ENCODE peak calls at places on chromosome 12, in seven cellular contexts. L, X, B, W, Z, Q and H are unnamed samples.

GRCh38 chr12:88726806-88727722 is 146.8 kb upstream of the KITLG start:
- DNase-seq in Z (no peak), W (peak), B (no peak), Q (no peak), X (no peak), L (no peak), H (peak)

GRCh38 chr12:81381951-81382350 is 304.1 kb downstream of the ACSS3 start:
- DNase-seq in Q (no peak), W (no peak), L (no peak), Z (no peak), B (no peak), X (no peak), H (no peak)

GRCh38 chr12:127726928-127727327 is 540.0 kb upstream of the TMEM132C start:
- DNase-seq in L (no peak), W (no peak), Q (no peak), B (no peak), X (no peak), Z (no peak), H (no peak)

GRCh38 chr12:82583756-82584155 is 103.0 kb upstream of the TMTC2 start:
- DNase-seq in W (no peak), Q (no peak), Z (no peak), B (no peak), L (no peak), X (no peak), H (no peak)

GRCh38 chr12:122909442-122910288 is 13.7 kb upstream of the VPS37B start:
- DNase-seq in W (no peak), Q (no peak), B (no peak), L (no peak), X (no peak), Z (no peak), H (peak)

GRCh38 chr12:53696655-53697321 is 20.9 kb upstream of the ATP5MC2 start:
- DNase-seq in W (no peak), X (no peak), Q (no peak), B (no peak), L (no peak), Z (no peak), H (no peak)

GRCh38 chr12:92570056-92570753 is 132.6 kb upstream of the PLEKHG7 start:
- DNase-seq in L (peak), Q (no peak), W (peak), X (peak), Z (peak), B (no peak), H (peak)

GRCh38 chr12:19120795-19121194 is 8.7 kb upstream of the PLEKHA5 start:
- DNase-seq in L (no peak), X (no peak), W (no peak), B (no peak), Q (no peak), Z (no peak), H (peak)

GRCh38 chr12:104473374-104473983 is 16.7 kb downstream of the CHST11 start:
- DNase-seq in L (no peak), W (no peak), Q (no peak), B (no peak), Z (no peak), X (no peak), H (no peak)

GRCh38 chr12:107243316-107243715 is 150.0 kb upstream of the CRY1 start:
- DNase-seq in Q (no peak), Z (no peak), L (no peak), W (no peak), X (no peak), B (no peak), H (no peak)

GRCh38 chr12:27619308-27619707 is 76.9 kb upstream of the REP15 start:
- DNase-seq in W (peak), X (peak), B (no peak), L (peak), Q (no peak), Z (no peak), H (peak)

GRCh38 chr12:115204957-115205754 is 521.2 kb upstream of the TBX3 start:
- DNase-seq in W (peak), B (no peak), L (peak), Q (no peak), X (peak), Z (no peak), H (peak)

GRCh38 chr12:112798019-112798760 is 6.6 kb downstream of the RPH3A start:
- DNase-seq in B (no peak), X (no peak), W (no peak), Z (no peak), L (no peak), Q (no peak), H (no peak)

GRCh38 chr12:92199846-92200576 is 54.4 kb upstream of the BTG1 start:
- DNase-seq in W (peak), Z (no peak), X (no peak), L (peak), B (no peak), Q (no peak), H (peak)

GRCh38 chr12:123512838-123513665 is 20.5 kb downstream of the RILPL1 start:
- DNase-seq in W (no peak), Q (peak), X (no peak), L (no peak), Z (no peak), B (no peak), H (no peak)

GRCh38 chr12:130715996-130716917 is at the start of gene RIMBP2:
- DNase-seq in L (peak), X (peak), W (no peak), B (no peak), Q (no peak), Z (peak), H (peak)

GRCh38 chr12:1911598-1912575 is 6.6 kb downstream of the CACNA2D4 start:
- DNase-seq in W (no peak), Q (no peak), Z (peak), L (no peak), B (peak), X (no peak), H (no peak)

GRCh38 chr12:54051081-54051912 is 2.3 kb upstream of the HOXC4 start:
- DNase-seq in X (no peak), W (no peak), L (no peak), Z (no peak), B (no peak), Q (no peak), H (no peak)

GRCh38 chr12:93061414-93062099 is 132.5 kb upstream of the EEA1 start:
- DNase-seq in W (no peak), L (no peak), B (no peak), Q (no peak), Z (no peak), X (no peak), H (peak)

GRCh38 chr12:59383426-59383822 is 212.4 kb upstream of the SLC16A7 start:
- DNase-seq in Q (no peak), B (no peak), L (peak), X (no peak), Z (no peak), W (no peak), H (peak)

GRCh38 chr12:57215668-57216013 is 953 bp upstream of the NXPH4 start:
- DNase-seq in W (no peak), B (no peak), X (no peak), Q (no peak), Z (no peak), L (no peak), H (no peak)
- H3K4me3 ChIP-seq in W (no peak), B (no peak), X (peak), Q (no peak), Z (peak), L (no peak), H (no peak)

DNA sequence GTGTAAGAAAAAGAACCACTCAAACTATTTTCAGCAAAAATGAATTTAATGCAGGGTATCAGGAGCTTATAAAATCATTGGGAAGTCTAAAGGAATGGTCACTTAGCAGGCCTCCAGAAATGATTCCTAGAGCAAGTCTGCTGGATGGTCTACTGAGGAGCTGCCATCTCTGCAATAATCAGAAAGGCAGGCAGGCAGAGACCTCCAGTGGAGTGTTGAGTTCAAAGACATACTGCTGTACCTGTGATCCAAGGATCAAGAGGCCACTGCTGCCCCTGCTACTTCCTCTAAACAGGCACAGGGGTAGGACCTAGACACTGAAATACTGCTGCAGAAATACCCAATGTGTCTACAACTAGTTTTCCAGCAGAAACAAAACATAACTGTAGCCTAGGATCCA is 14.5 kb upstream of the KICS2 start:
- DNase-seq in Q (no peak), B (no peak), Z (no peak), X (peak), L (peak), W (peak), H (peak)
- TF ChIP-seq CTCF in Q (no peak), B (no peak), Z (no peak), X (no peak), L (peak), W (peak), H (peak)

DNA sequence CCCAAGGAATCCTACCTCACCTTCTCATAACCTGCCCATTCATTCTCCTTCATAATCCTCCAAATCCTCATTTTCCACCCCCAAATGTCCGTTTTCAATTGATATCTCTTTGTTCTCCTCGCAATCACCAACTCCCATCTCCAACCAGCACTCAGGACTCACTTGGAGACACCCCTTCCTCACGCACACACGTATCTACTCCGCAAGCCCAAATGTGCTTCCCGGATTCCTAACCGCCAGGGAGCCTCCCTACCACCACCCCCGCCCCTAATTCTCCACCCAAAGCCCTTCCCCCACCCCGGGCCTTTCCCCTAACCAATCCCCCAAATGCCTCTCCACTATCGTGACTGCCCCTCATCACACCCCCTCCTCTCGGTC is 304 bp downstream of the KCTD10 start:
- DNase-seq in Q (no peak), Z (no peak), X (no peak), W (no peak), L (no peak), B (no peak), H (no peak)
- H3K4me3 ChIP-seq in Q (peak), Z (peak), X (peak), W (peak), L (peak), B (peak), H (peak)

GRCh38 chr12:69313209-69313608 is 35.0 kb upstream of the LYZ start:
- DNase-seq in Q (no peak), B (no peak), X (no peak), W (no peak), Z (no peak), L (no peak), H (no peak)
- TF ChIP-seq CTCF in Q (no peak), B (no peak), X (no peak), W (no peak), Z (no peak), L (no peak), H (no peak)

DNA sequence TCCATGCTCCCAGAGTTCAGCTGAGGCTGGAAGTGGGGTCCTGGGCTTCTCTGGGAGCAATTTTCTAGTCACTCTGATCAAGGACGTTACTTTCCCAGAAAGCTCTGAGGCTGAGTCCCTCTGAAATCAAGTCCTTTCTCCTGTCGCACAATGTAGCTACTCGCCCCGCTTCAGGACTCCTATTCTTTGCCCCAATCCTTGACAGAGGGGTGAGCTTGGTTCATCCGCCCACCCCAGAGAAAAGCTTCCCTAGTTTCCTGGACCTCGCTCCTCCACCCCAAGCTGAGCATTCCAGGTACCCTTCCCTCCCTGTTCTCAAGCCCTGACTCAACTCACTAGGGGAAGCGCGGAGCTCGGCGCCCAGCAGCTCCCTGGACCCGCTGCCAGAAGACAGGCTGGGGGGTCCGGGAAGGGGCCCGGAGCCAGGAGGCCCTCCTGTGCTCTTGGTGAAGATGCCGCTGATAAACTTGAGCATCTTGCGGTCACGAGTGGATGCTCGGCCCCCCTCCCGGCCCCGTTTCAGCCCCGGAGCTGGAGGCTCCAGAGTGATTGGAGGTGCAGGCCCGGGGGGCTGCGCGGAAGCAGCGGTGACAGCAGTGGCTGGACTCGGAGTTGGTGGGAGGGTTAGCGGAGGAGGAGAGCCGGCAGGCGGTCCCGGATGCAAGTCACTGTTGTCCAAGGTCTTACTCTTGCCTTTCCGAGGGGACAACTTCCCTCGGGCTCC is 1.6 kb downstream of the AGAP2 start:
- DNase-seq in B (peak), Q (no peak), W (no peak), L (no peak), X (no peak), Z (no peak), H (no peak)
- H3K4me3 ChIP-seq in B (no peak), Q (no peak), W (no peak), L (no peak), X (peak), Z (peak), H (no peak)

GRCh38 chr12:14810953-14811483 is 3.0 kb downstream of the SMCO3 start:
- DNase-seq in Q (no peak), L (peak), Z (no peak), X (peak), W (peak), B (no peak), H (peak)
- TF ChIP-seq CTCF in Q (no peak), L (peak), Z (no peak), X (peak), W (peak), B (peak), H (peak)

GRCh38 chr12:131959641-131960589 is 10.2 kb downstream of the EP400 start:
- DNase-seq in L (no peak), Q (no peak), W (no peak), B (no peak), Z (no peak), X (no peak), H (no peak)
- H3K4me3 ChIP-seq in L (no peak), Q (no peak), W (no peak), B (no peak), Z (no peak), X (no peak), H (no peak)

GRCh38 chr12:116265361-116266128 is 11.9 kb downstream of the MED13L start:
- DNase-seq in W (no peak), X (no peak), L (no peak), Q (no peak), B (no peak), Z (no peak), H (peak)

GRCh38 chr12:116264525-116265070 is 12.9 kb downstream of the MED13L start:
- DNase-seq in L (no peak), Q (no peak), Z (no peak), W (no peak), X (no peak), B (no peak), H (no peak)

GRCh38 chr12:116267948-116268347 is 9.5 kb downstream of the MED13L start:
- DNase-seq in B (no peak), Z (no peak), Q (no peak), L (no peak), W (no peak), X (no peak), H (no peak)

GRCh38 chr12:116266631-116267349 is 10.7 kb downstream of the MED13L start:
- DNase-seq in Q (no peak), B (no peak), X (no peak), Z (no peak), L (no peak), W (peak), H (peak)

GRCh38 chr12:116266220-116266619 is 11.3 kb downstream of the MED13L start:
- DNase-seq in W (peak), L (no peak), B (no peak), Q (no peak), X (peak), Z (no peak), H (peak)
- TF ChIP-seq CTCF in W (peak), L (peak), B (no peak), Q (no peak), X (peak), Z (no peak), H (peak)

DNA sequence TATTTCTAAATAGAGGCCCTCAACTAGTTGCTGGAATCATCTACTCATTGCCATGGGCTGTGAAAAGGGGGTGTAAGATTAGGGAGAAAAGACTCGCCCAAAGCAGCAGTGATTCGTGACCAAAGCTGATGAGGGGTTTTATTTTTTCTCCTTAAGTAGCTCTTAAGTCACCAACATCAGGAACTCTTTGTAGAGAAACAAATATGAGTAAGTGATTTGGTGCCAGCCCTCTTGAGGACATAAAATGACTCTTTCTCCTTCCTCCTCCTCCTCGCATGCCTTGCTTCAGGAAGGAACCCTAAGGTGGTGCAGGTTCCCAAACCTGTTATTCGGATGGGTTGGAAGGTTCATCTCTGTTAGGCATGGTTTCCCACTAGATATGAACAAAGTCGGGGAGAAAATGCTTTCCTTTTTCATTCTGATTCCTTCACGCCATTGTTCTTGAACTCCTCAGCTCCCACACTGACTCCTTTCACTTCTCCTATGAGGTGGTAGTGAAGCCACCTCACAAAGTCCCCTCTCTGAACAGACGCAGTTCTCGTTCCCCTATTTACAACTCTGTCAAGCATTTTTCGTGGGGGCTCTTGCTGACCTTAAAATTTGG is 113.4 kb downstream of the ETV6 start:
- DNase-seq in Q (no peak), W (no peak), Z (no peak), B (no peak), L (no peak), X (no peak), H (no peak)
- H3K4me3 ChIP-seq in Q (no peak), W (no peak), Z (no peak), B (no peak), L (no peak), X (no peak), H (no peak)

DNA sequence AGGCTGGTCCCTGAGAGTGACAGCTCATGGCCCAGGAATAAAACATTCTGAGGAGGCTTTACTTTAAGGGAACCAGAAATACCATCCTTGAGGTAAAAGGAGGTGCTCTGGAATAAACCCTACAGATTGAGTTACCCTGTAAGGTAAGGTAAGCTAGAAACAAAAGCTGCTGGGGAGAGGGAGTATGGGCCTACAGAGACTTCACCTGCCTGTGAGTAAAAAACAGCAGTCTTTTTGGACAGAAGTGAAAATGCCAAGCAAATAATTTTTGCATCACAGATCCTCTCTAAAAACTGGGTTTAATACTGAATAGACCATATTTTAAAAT is 41.2 kb downstream of the CORO1C start:
- DNase-seq in Q (no peak), X (no peak), L (no peak), Z (no peak), B (no peak), W (no peak), H (no peak)
- TF ChIP-seq CTCF in Q (no peak), X (peak), L (no peak), Z (no peak), B (no peak), W (no peak), H (no peak)